ENCODE peak calls at places on chromosomes 2 and 18, in ten cellular contexts. N, X, Q, W, S, I, T, Z, C and V are unnamed samples. For H3K9me3, the result is how much of the 10 kb centered on the place peaks cover.

GRCh38 chr2:26561918-26562810 is 79.0 kb downstream of the CIB4 start:
- DNase-seq in T (no peak), C (no peak), S (no peak), I (peak), X (peak), Q (peak), Z (no peak), N (no peak), W (peak), V (no peak)

GRCh38 chr2:24009680-24010476 is at the start of gene MFSD2B:
- DNase-seq in I (peak), T (no peak), C (no peak), X (no peak), Q (peak), S (no peak), Z (no peak), N (no peak), W (no peak), V (no peak)

GRCh38 chr2:98459776-98460175 is 15.1 kb downstream of the INPP4A start:
- DNase-seq in W (no peak), I (no peak), Z (no peak), T (no peak), Q (no peak), S (no peak), C (no peak), N (no peak), X (peak), V (no peak)

GRCh38 chr2:240628507-240629418 is 3.5 kb downstream of the GPR35 start:
- DNase-seq in I (no peak), W (no peak), C (no peak), X (no peak), N (peak), Q (no peak), T (no peak), Z (no peak), S (no peak), V (no peak)

GRCh38 chr2:203740741-203741363 is 34.4 kb downstream of the CD28 start:
- DNase-seq in N (peak), Q (peak), Z (no peak), X (no peak), S (peak), C (no peak), I (peak), W (no peak), T (no peak), V (no peak)

GRCh38 chr2:69100220-69100723 is 87.3 kb downstream of the ANTXR1 start:
- DNase-seq in T (no peak), I (no peak), S (no peak), Q (peak), W (no peak), C (no peak), N (no peak), Z (no peak), X (no peak), V (no peak)

GRCh38 chr2:10266133-10266620 is 36.5 kb upstream of the HPCAL1 start:
- DNase-seq in N (peak), W (no peak), S (no peak), Q (peak), X (no peak), I (peak), T (no peak), C (no peak), Z (no peak), V (no peak)

GRCh38 chr18:49655266-49656097 is 93.6 kb downstream of the LIPG start:
- DNase-seq in S (no peak), T (no peak), Q (no peak), C (no peak), I (no peak), X (no peak), W (no peak), N (no peak), Z (no peak), V (no peak)

GRCh38 chr2:64179582-64180321 is 35.5 kb upstream of the PELI1 start:
- DNase-seq in N (no peak), S (no peak), X (no peak), W (no peak), Z (no peak), I (no peak), C (no peak), Q (peak), T (no peak), V (no peak)

GRCh38 chr2:215290980-215291599 is 20.8 kb upstream of the ATIC start:
- DNase-seq in N (no peak), C (no peak), X (no peak), S (no peak), W (no peak), I (no peak), T (no peak), Z (no peak), Q (no peak), V (no peak)

GRCh38 chr18:69948919-69949537 is 1.4 kb upstream of the CD226 start:
- DNase-seq in X (peak), C (no peak), Q (no peak), W (peak), Z (no peak), I (no peak), T (no peak), S (no peak), N (no peak), V (no peak)

GRCh38 chr18:49207373-49207772 is 253.1 kb downstream of the DYM start:
- DNase-seq in N (no peak), X (no peak), W (no peak), T (no peak), Z (no peak), Q (peak), I (peak), C (no peak), S (no peak), V (no peak)

GRCh38 chr2:121608367-121608766 is 40.9 kb downstream of the CLASP1 start:
- DNase-seq in N (no peak), X (no peak), Q (no peak), I (peak), S (no peak), Z (no peak), C (no peak), W (no peak), T (no peak), V (no peak)

GRCh38 chr2:101559576-101559975 is 84.7 kb upstream of the RFX8 start:
- DNase-seq in N (no peak), I (peak), Z (no peak), W (peak), Q (peak), S (no peak), T (no peak), X (no peak), C (no peak), V (no peak)

GRCh38 chr18:79640875-79641274 is 38.7 kb upstream of the CTDP1 start:
- DNase-seq in N (no peak), X (no peak), S (no peak), T (no peak), Q (no peak), I (no peak), Z (no peak), C (peak), W (no peak), V (no peak)

GRCh38 chr2:174125151-174125550 is 123.2 kb downstream of the OLA1 start:
- DNase-seq in T (no peak), Q (no peak), N (no peak), W (no peak), I (no peak), C (no peak), Z (no peak), X (no peak), S (no peak), V (no peak)

GRCh38 chr2:176079851-176080539 is 3.8 kb downstream of the EVX2 start:
- DNase-seq in X (no peak), N (no peak), I (no peak), T (no peak), C (peak), Q (peak), S (no peak), Z (no peak), W (no peak), V (no peak)

GRCh38 chr18:3460823-3461398 is 10.9 kb downstream of the TGIF1 start:
- DNase-seq in C (no peak), Z (no peak), N (no peak), T (no peak), Q (no peak), I (no peak), W (no peak), S (no peak), X (no peak), V (no peak)

GRCh38 chr2:120110507-120110906 is 97.6 kb downstream of the EPB41L5 start:
- DNase-seq in I (no peak), Z (no peak), X (no peak), W (no peak), C (no peak), Q (no peak), T (no peak), N (no peak), S (no peak), V (no peak)

GRCh38 chr2:106575955-106576354 is 88.8 kb downstream of the CD8B2 start:
- DNase-seq in S (no peak), W (peak), I (peak), C (peak), N (no peak), Q (peak), X (no peak), Z (no peak), T (peak), V (no peak)

GRCh38 chr2:71503827-71504226 is 50.5 kb downstream of the DYSF start:
- DNase-seq in I (no peak), X (no peak), W (peak), C (no peak), N (no peak), Q (no peak), S (no peak), T (no peak), Z (no peak), V (no peak)

GRCh38 chr18:64240301-64240700 is 91.4 kb upstream of the LINC00305 start:
- DNase-seq in Q (no peak), Z (no peak), T (no peak), C (no peak), X (no peak), S (no peak), I (no peak), N (no peak), W (no peak), V (no peak)

GRCh38 chr2:118498943-118499342 is 348.5 kb downstream of the EN1 start:
- DNase-seq in X (no peak), I (no peak), Q (no peak), C (no peak), T (no peak), Z (no peak), N (no peak), S (no peak), W (no peak), V (no peak)

GRCh38 chr18:75548353-75548752 is 120.8 kb upstream of the SMIM21 start:
- DNase-seq in I (peak), T (no peak), W (no peak), X (no peak), Z (no peak), Q (no peak), C (no peak), N (no peak), S (no peak), V (no peak)

GRCh38 chr18:59233017-59233410 is 13.1 kb downstream of the GRP start:
- DNase-seq in Q (peak), I (no peak), S (no peak), C (no peak), N (no peak), T (no peak), X (no peak), Z (no peak), W (no peak), V (no peak)

GRCh38 chr2:229920011-229920781 is 1.6 kb downstream of the TRIP12 start:
- DNase-seq in S (peak), T (peak), Z (no peak), N (peak), X (no peak), Q (peak), I (no peak), C (no peak), W (no peak), V (peak)

GRCh38 chr2:165376571-165376975 is 92.9 kb upstream of the CSRNP3 start:
- DNase-seq in C (no peak), Q (no peak), W (no peak), S (no peak), I (no peak), N (no peak), T (no peak), X (no peak), Z (no peak), V (no peak)

GRCh38 chr2:223723954-223724411 is 113.4 kb downstream of the AP1S3 start:
- DNase-seq in I (no peak), C (no peak), T (no peak), S (no peak), X (no peak), Q (no peak), Z (no peak), W (no peak), N (no peak), V (no peak)

DNA sequence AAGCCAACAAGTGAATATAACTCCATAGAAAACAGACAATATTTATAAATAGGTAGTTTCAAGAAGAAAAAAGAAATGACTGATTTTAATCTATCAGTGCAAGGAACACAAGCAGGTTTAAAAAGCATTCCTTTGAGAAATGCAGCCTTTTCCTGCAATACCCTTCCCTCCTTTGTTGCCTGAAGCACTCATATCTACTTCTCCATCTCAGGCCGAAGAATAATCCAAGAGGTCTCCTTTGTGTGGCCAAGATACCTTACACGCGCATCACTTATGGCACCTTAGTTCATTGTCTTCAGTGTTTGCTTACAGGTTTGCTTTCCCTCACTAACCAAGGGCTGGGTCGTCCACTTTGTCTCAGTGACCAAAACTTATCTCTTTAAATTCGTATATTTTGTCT is 93.0 kb downstream of the MAIP1 start:
- DNase-seq in X (no peak), T (no peak), I (no peak), Q (no peak), N (no peak), C (no peak), S (no peak), Z (no peak), W (no peak), V (no peak)
- H3K9me3 ChIP-seq in X (under half), T (under half), I (under half), Q (under half), N (under half), C (under half), S (under half), Z (under half), W (under half), V (under half)

GRCh38 chr2:89823556-89823955 is 1132.1 kb downstream of the RPIA start:
- DNase-seq in I (no peak), Q (no peak), X (no peak), W (no peak), S (no peak), Z (no peak), C (no peak), N (no peak), T (no peak), V (no peak)
- H3K9me3 ChIP-seq in I (under half), Q (under half), X (half or more), W (under half), S (under half), Z (under half), C (half or more), N (under half), T (under half), V (under half)

GRCh38 chr2:85942346-85942957 is 53.7 kb upstream of the ST3GAL5 start:
- DNase-seq in I (no peak), Z (no peak), Q (no peak), C (no peak), X (peak), N (no peak), S (no peak), T (no peak), W (no peak), V (no peak)
- H3K9me3 ChIP-seq in I (under half), Z (under half), Q (under half), C (under half), X (under half), N (under half), S (under half), T (under half), W (under half), V (under half)

DNA sequence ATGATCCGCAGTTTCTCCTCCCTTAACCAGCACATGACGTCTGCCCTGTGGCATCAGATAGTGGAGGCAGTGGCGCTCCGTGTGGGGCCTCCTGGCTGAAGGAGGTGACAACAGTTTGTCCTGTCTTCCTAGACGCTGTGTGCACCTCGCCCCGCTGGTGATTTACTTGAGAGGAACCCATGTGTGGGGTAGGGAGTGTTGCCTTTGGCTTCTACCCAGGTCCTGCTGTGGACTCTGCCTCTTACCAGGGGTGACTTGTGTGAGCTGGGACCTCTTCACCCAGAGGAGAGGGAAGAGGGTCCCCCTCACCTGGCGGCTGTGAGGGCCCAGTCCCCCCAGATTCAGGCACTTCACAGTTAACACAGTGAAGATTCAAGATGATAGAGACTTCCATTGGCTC is 77.6 kb downstream of the TMEM18 start:
- DNase-seq in N (no peak), T (no peak), W (no peak), S (no peak), C (no peak), I (no peak), Z (no peak), Q (no peak), X (no peak), V (no peak)
- H3K9me3 ChIP-seq in N (under half), T (under half), W (under half), S (under half), C (under half), I (under half), Z (under half), Q (under half), X (under half), V (under half)

GRCh38 chr2:156350374-156351142 is 18.0 kb upstream of the NR4A2 start:
- DNase-seq in Z (no peak), I (no peak), T (no peak), N (no peak), C (no peak), X (no peak), Q (no peak), S (no peak), W (no peak), V (no peak)
- H3K9me3 ChIP-seq in Z (under half), I (under half), T (under half), N (under half), C (under half), X (under half), Q (under half), S (under half), W (under half), V (under half)

GRCh38 chr2:556494-556893 is 120.7 kb downstream of the TMEM18 start:
- DNase-seq in T (peak), X (no peak), I (no peak), C (no peak), W (no peak), N (no peak), Z (no peak), Q (no peak), S (no peak), V (no peak)

GRCh38 chr2:558302-558642 is 118.9 kb downstream of the TMEM18 start:
- DNase-seq in T (no peak), Z (no peak), C (no peak), I (no peak), S (no peak), Q (no peak), X (no peak), W (no peak), N (no peak), V (no peak)

GRCh38 chr2:557635-558301 is 119.4 kb downstream of the TMEM18 start:
- DNase-seq in S (no peak), X (no peak), Q (no peak), W (no peak), C (no peak), Z (no peak), N (no peak), I (no peak), T (no peak), V (no peak)

GRCh38 chr2:555164-555922 is 121.9 kb downstream of the TMEM18 start:
- DNase-seq in I (no peak), Z (no peak), T (peak), Q (no peak), W (no peak), S (no peak), C (no peak), N (no peak), X (peak), V (no peak)

GRCh38 chr2:558879-559278 is 118.3 kb downstream of the TMEM18 start:
- DNase-seq in N (no peak), W (no peak), X (no peak), T (no peak), S (no peak), C (no peak), I (no peak), Z (no peak), Q (no peak), V (no peak)
- H3K9me3 ChIP-seq in N (under half), W (under half), X (under half), T (under half), S (under half), C (under half), I (under half), Z (under half), Q (under half), V (under half)

GRCh38 chr2:6107290-6107689 is 415.1 kb downstream of the SOX11 start:
- DNase-seq in I (no peak), N (no peak), X (no peak), Q (no peak), C (no peak), S (no peak), W (no peak), Z (no peak), T (no peak), V (no peak)
- H3K9me3 ChIP-seq in I (under half), N (under half), X (under half), Q (under half), C (under half), S (under half), W (under half), Z (under half), T (under half), V (under half)

GRCh38 chr2:31694444-31694843 is 113.7 kb upstream of the SRD5A2 start:
- DNase-seq in Z (no peak), Q (peak), X (no peak), W (no peak), I (no peak), C (no peak), S (no peak), N (no peak), T (no peak), V (no peak)

GRCh38 chr2:31696068-31696467 is 115.3 kb upstream of the SRD5A2 start:
- DNase-seq in C (no peak), T (no peak), N (no peak), Q (no peak), I (no peak), S (no peak), W (no peak), X (no peak), Z (no peak), V (no peak)

GRCh38 chr2:31688282-31688681 is 107.5 kb upstream of the SRD5A2 start:
- DNase-seq in T (no peak), N (no peak), S (no peak), C (no peak), Z (no peak), W (no peak), Q (no peak), X (no peak), I (no peak), V (no peak)

DNA sequence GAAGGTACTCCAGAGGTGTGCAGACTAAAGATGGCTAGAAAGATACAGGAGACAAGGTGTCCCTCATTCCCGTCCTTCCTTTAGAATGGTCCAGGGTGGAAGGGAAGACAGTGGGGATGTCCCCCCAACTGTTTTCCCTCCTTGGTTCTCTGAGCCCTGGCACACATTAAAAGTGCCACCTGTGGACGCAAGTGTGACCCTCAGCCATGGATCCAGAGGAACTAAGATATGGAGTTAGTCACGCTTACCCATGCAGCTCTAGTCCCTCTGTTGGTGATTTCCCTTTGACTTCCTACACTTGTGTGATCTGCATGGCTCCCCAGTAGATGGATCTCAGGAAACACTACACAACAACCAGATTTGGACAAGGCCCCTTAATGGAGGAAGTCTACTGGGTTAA is 113.1 kb upstream of the SRD5A2 start:
- DNase-seq in X (no peak), S (no peak), I (peak), N (no peak), C (no peak), Z (no peak), T (no peak), W (no peak), Q (peak), V (no peak)
- H3K9me3 ChIP-seq in X (half or more), S (under half), I (under half), N (under half), C (half or more), Z (under half), T (under half), W (half or more), Q (under half), V (under half)